ENCODE peak calls at places on chromosomes 1 and 21, in nine cellular contexts. I is myocyte; D is D721Med; P is activated CD4-positive, alpha-beta T cell treated with anti-CD3 and anti-CD28 coated beads, Interleukin-2, amount 10 ng/mL, durations not matched to agents 24 days and 14 days; Y is nephron progenitor cell; X is GM12865; Z is AG09319; H is CD4-positive, alpha-beta T cell; M is kidney glomerular epithelial cell. Q is an unnamed sample.

GRCh38 chr1:193111641-193112090 is 6.5 kb upstream of the GLRX2 start:
- DNase-seq in I (peak), D (no peak), P (no peak), Y (peak), X (no peak), Z (peak), H (no peak), M (peak), Q (peak)

GRCh38 chr1:77538956-77539509 is 143.4 kb downstream of the ZZZ3 start:
- DNase-seq in I (peak), D (no peak), P (no peak), Y (no peak), X (peak), Z (peak), H (no peak), M (peak), Q (peak)

GRCh38 chr1:157963713-157964112 is 29.7 kb upstream of the KIRREL1 start:
- DNase-seq in I (peak), D (peak), P (peak), Y (peak), X (peak), Z (peak), H (peak), M (peak), Q (peak)

GRCh38 chr1:231929311-231929710 is 302.7 kb downstream of the DISC1 start:
- DNase-seq in I (peak), D (no peak), P (no peak), Y (no peak), X (no peak), Z (no peak), H (no peak), M (peak), Q (no peak)

GRCh38 chr1:2526824-2527552 is 592 bp upstream of the PANK4 start:
- DNase-seq in I (peak), D (no peak), P (no peak), Y (no peak), X (peak), Z (no peak), H (no peak), M (no peak), Q (no peak)

GRCh38 chr21:43343992-43344886 is 82.7 kb downstream of the SIK1 start:
- DNase-seq in I (no peak), D (no peak), P (no peak), Y (no peak), X (no peak), Z (no peak), H (no peak), M (no peak), Q (no peak)

GRCh38 chr1:66214901-66215300 is 319.1 kb upstream of the SGIP1 start:
- DNase-seq in I (no peak), D (no peak), P (peak), Y (no peak), X (peak), Z (no peak), H (no peak), M (no peak), Q (no peak)

GRCh38 chr1:204075890-204076837 is 3.2 kb downstream of the SOX13 start:
- DNase-seq in I (no peak), D (no peak), P (no peak), Y (no peak), X (no peak), Z (no peak), H (no peak), M (no peak), Q (no peak)

GRCh38 chr1:42963378-42964005 is 4.8 kb upstream of the SLC2A1 start:
- DNase-seq in I (peak), D (no peak), P (no peak), Y (no peak), X (no peak), Z (peak), H (no peak), M (no peak), Q (peak)

GRCh38 chr1:60668584-60668983 is 413.8 kb upstream of the NFIA start:
- DNase-seq in I (peak), D (no peak), P (no peak), Y (no peak), X (no peak), Z (no peak), H (no peak), M (no peak), Q (no peak)

GRCh38 chr1:16367968-16368910 is 1.2 kb downstream of the SZRD1 start:
- DNase-seq in I (no peak), D (no peak), P (peak), Y (no peak), X (no peak), Z (no peak), H (no peak), M (no peak), Q (no peak)

GRCh38 chr1:108817016-108817415 is 39.9 kb downstream of the AKNAD1 start:
- DNase-seq in I (peak), D (no peak), P (peak), Y (no peak), X (peak), Z (no peak), H (no peak), M (no peak), Q (no peak)

GRCh38 chr1:4615501-4615900 is 38.9 kb upstream of the AJAP1 start:
- DNase-seq in I (no peak), D (no peak), P (no peak), Y (no peak), X (no peak), Z (no peak), H (no peak), M (no peak), Q (no peak)

GRCh38 chr1:17212487-17213121 is 7.7 kb downstream of the PADI1 start:
- DNase-seq in I (peak), D (no peak), P (peak), Y (peak), X (no peak), Z (peak), H (peak), M (peak), Q (peak)

GRCh38 chr1:201282931-201283829 is at the start of gene PKP1:
- DNase-seq in I (no peak), D (no peak), P (peak), Y (peak), X (no peak), Z (no peak), H (no peak), M (peak), Q (no peak)

GRCh38 chr1:194705123-194705522 is 1518.7 kb upstream of the B3GALT2 start:
- DNase-seq in I (no peak), D (no peak), P (no peak), Y (no peak), X (peak), Z (no peak), H (no peak), M (no peak), Q (no peak)

GRCh38 chr1:20320734-20321133 is 30.1 kb downstream of the VWA5B1 start:
- DNase-seq in I (no peak), D (no peak), P (no peak), Y (no peak), X (no peak), Z (no peak), H (no peak), M (no peak), Q (no peak)

GRCh38 chr1:67588186-67588865 is 96.7 kb upstream of the GADD45A start:
- DNase-seq in I (no peak), D (no peak), P (no peak), Y (no peak), X (no peak), Z (no peak), H (no peak), M (no peak), Q (no peak)

GRCh38 chr21:37509802-37510393 is 143.3 kb downstream of the DYRK1A start:
- DNase-seq in I (peak), D (no peak), P (no peak), Y (no peak), X (no peak), Z (no peak), H (no peak), M (no peak), Q (no peak)

GRCh38 chr1:38114231-38114630 is 67.6 kb upstream of the POU3F1 start:
- DNase-seq in I (no peak), D (no peak), P (no peak), Y (no peak), X (no peak), Z (no peak), H (no peak), M (no peak), Q (no peak)

GRCh38 chr1:56569661-56570060 is 9.7 kb downstream of the PLPP3 start:
- DNase-seq in I (no peak), D (no peak), P (no peak), Y (no peak), X (no peak), Z (no peak), H (no peak), M (no peak), Q (no peak)

GRCh38 chr1:211352985-211353515 is 26.4 kb downstream of the TRAF5 start:
- DNase-seq in I (no peak), D (no peak), P (peak), Y (no peak), X (peak), Z (no peak), H (peak), M (no peak), Q (no peak)

GRCh38 chr1:7967206-7967605 is 5.7 kb downstream of the PARK7 start:
- DNase-seq in I (no peak), D (no peak), P (no peak), Y (no peak), X (no peak), Z (no peak), H (no peak), M (no peak), Q (no peak)

GRCh38 chr1:8002329-8003320 is 23.5 kb downstream of the ERRFI1 start:
- DNase-seq in I (no peak), D (no peak), P (no peak), Y (no peak), X (no peak), Z (no peak), H (no peak), M (no peak), Q (no peak)

GRCh38 chr21:44540741-44541288 is 820 bp upstream of the KRTAP10-1 start:
- DNase-seq in I (no peak), D (no peak), P (no peak), Y (no peak), X (no peak), Z (no peak), H (no peak), M (no peak), Q (no peak)

GRCh38 chr1:32902535-32902920 is 1.3 kb upstream of the TMEM54 start:
- DNase-seq in I (no peak), D (no peak), P (no peak), Y (no peak), X (no peak), Z (no peak), H (no peak), M (no peak), Q (no peak)

GRCh38 chr21:43196789-43197188 is 28.0 kb downstream of the CRYAA start:
- DNase-seq in I (peak), D (no peak), P (no peak), Y (no peak), X (no peak), Z (no peak), H (no peak), M (no peak), Q (no peak)

GRCh38 chr1:215911406-215911968 is 344.4 kb downstream of the KCTD3 start:
- DNase-seq in I (peak), D (no peak), P (no peak), Y (no peak), X (no peak), Z (no peak), H (no peak), M (no peak), Q (no peak)

GRCh38 chr1:100323428-100324106 is 28.7 kb upstream of the CDC14A start:
- DNase-seq in I (no peak), D (no peak), P (no peak), Y (no peak), X (no peak), Z (no peak), H (no peak), M (no peak), Q (no peak)

Q was measured in AG04450.